ENCODE peak calls at places on chromosomes 12 and 14, in six cellular contexts. V, E, L, K, O and H are unnamed samples.

GRCh38 chr12:57529831-57530230 is 7.2 kb downstream of the MBD6 start:
- DNase-seq in V (no peak), O (no peak), E (no peak), K (no peak), L (no peak), H (no peak)

GRCh38 chr12:125089626-125090025 is 24.4 kb downstream of the AACS start:
- DNase-seq in K (no peak), E (no peak), O (no peak), L (no peak), V (no peak), H (no peak)

GRCh38 chr14:22821193-22822016 is 6.2 kb upstream of the SLC7A7 start:
- DNase-seq in V (no peak), O (peak; percentile 67), L (no peak), E (no peak), K (no peak), H (no peak)

GRCh38 chr14:21070610-21071224 is 613 bp downstream of the ARHGEF40 start:
- DNase-seq in E (peak; percentile 44), V (peak; percentile 51), O (peak; percentile 37), K (no peak), L (no peak), H (peak; percentile 82)

GRCh38 chr12:77190022-77190421 is 124.7 kb upstream of the E2F7 start:
- DNase-seq in L (no peak), V (no peak), E (no peak), K (no peak), O (no peak), H (no peak)

GRCh38 chr12:98745578-98746391 is 100.7 kb downstream of the APAF1 start:
- DNase-seq in V (peak; percentile 43), E (no peak), L (no peak), O (peak; percentile 35), K (peak; percentile 30), H (no peak)

GRCh38 chr14:105337966-105338365 is 23.4 kb downstream of the PACS2 start:
- DNase-seq in V (no peak), K (no peak), E (peak; percentile 55), L (no peak), O (no peak), H (no peak)

GRCh38 chr14:73768107-73768506 is 53.9 kb upstream of the PNMA1 start:
- DNase-seq in V (no peak), O (no peak), L (no peak), K (no peak), E (no peak), H (no peak)

GRCh38 chr14:101709962-101710891 is 51.3 kb upstream of the PPP2R5C start:
- DNase-seq in E (no peak), L (no peak), O (peak; percentile 60), V (no peak), K (no peak), H (peak; percentile 45)

GRCh38 chr12:130952545-130952954 is 1.2 kb upstream of the ADGRD1 start:
- DNase-seq in V (no peak), K (no peak), E (no peak), L (no peak), O (no peak), H (no peak)

GRCh38 chr12:110501378-110501721 is 561 bp downstream of the VPS29 start:
- DNase-seq in V (peak; percentile 37), K (peak; percentile 46), L (no peak), O (peak; percentile 61), E (peak; percentile 32), H (peak; percentile 64)

GRCh38 chr12:106883421-106883820 is 72.3 kb upstream of the TMEM263 start:
- DNase-seq in E (no peak), K (no peak), V (no peak), L (no peak), O (no peak), H (no peak)